ENCODE peak calls at places on chromosomes 4 and X, in four cellular contexts. One of them, this sample, is unnamed.

GRCh38 chr4:56575820-56576429 is 70.3 kb downstream of the ARL9 start:
- DNase-seq in T follicular helper cell: no peak
- DNase-seq in AG08396: peak
- DNase-seq in pancreas: no peak
- DNase-seq in this sample: no peak

GRCh38 chr4:14888790-14889189 is 113.5 kb upstream of the CPEB2 start:
- DNase-seq in T follicular helper cell: no peak
- DNase-seq in AG08396: no peak
- DNase-seq in pancreas: no peak
- DNase-seq in this sample: no peak

GRCh38 chr4:140302151-140302859 is 71.1 kb upstream of the SCOC start:
- DNase-seq in T follicular helper cell: no peak
- DNase-seq in AG08396: no peak
- DNase-seq in pancreas: no peak
- DNase-seq in this sample: no peak

GRCh38 chrX:57607295-57608187 is 15.7 kb downstream of the ZXDB start:
- DNase-seq in T follicular helper cell: no peak
- DNase-seq in AG08396: no peak
- DNase-seq in pancreas: no peak
- DNase-seq in this sample: no peak

GRCh38 chr4:73692701-73693100 is 47.7 kb upstream of the CXCL8 start:
- DNase-seq in T follicular helper cell: no peak
- DNase-seq in AG08396: no peak
- DNase-seq in pancreas: no peak
- DNase-seq in this sample: no peak

GRCh38 chr4:75908555-75908954 is 6.3 kb upstream of the PPEF2 start:
- DNase-seq in T follicular helper cell: no peak
- DNase-seq in AG08396: no peak
- DNase-seq in pancreas: no peak
- DNase-seq in this sample: no peak

GRCh38 chrX:154121961-154122360 is 22.1 kb upstream of the OPN1LW start:
- DNase-seq in T follicular helper cell: no peak
- DNase-seq in AG08396: no peak
- DNase-seq in pancreas: peak
- DNase-seq in this sample: no peak

GRCh38 chrX:1249101-1249887 is 19.3 kb upstream of the CSF2RA start:
- DNase-seq in T follicular helper cell: no peak
- DNase-seq in AG08396: no peak
- DNase-seq in pancreas: no peak
- DNase-seq in this sample: no peak

GRCh38 chr4:131258361-131258760 is 1890.7 kb upstream of the PCDH10 start:
- DNase-seq in T follicular helper cell: no peak
- DNase-seq in AG08396: no peak
- DNase-seq in pancreas: no peak
- DNase-seq in this sample: no peak

GRCh38 chrX:32673193-32673592 is 538.2 kb downstream of the DMD start:
- DNase-seq in T follicular helper cell: no peak
- DNase-seq in AG08396: no peak
- DNase-seq in pancreas: no peak
- DNase-seq in this sample: no peak

GRCh38 chr4:186723207-186724047 is at the start of gene FAT1:
- DNase-seq in T follicular helper cell: no peak
- DNase-seq in AG08396: peak
- DNase-seq in pancreas: peak
- DNase-seq in this sample: no peak

GRCh38 chr4:673349-674091 is 556 bp downstream of the ATP5ME start:
- DNase-seq in T follicular helper cell: no peak
- DNase-seq in AG08396: peak
- DNase-seq in pancreas: no peak
- DNase-seq in this sample: no peak

GRCh38 chr4:184906480-184907097 is 80.8 kb upstream of the ACSL1 start:
- DNase-seq in T follicular helper cell: no peak
- DNase-seq in AG08396: no peak
- DNase-seq in pancreas: no peak
- DNase-seq in this sample: no peak

GRCh38 chrX:102714994-102715393 is 2.7 kb downstream of the GPRASP2 start:
- DNase-seq in T follicular helper cell: no peak
- DNase-seq in AG08396: no peak
- DNase-seq in pancreas: no peak
- DNase-seq in this sample: no peak

GRCh38 chr4:180189639-180190038 is 2053.6 kb upstream of the TENM3 start:
- DNase-seq in T follicular helper cell: no peak
- DNase-seq in AG08396: no peak
- DNase-seq in pancreas: no peak
- DNase-seq in this sample: no peak

This sample was measured in T-helper 22 cell.